ENCODE peak calls at places on chromosomes 12 and 14, in four cellular contexts. M is ELF-1, I is cardiac fibroblast, B is A549. Y is an unnamed sample.

GRCh38 chr12:114275937-114276785 is 129.8 kb downstream of the TBX5 start:
- DNase-seq in M (no peak), I (no peak), B (no peak), Y (no peak)

GRCh38 chr14:38125484-38125912 is 82.2 kb upstream of the SSTR1 start:
- DNase-seq in M (no peak), I (no peak), B (no peak), Y (no peak)

GRCh38 chr14:53516261-53516774 is 363.2 kb upstream of the DDHD1 start:
- DNase-seq in M (no peak), I (peak), B (no peak), Y (no peak)

GRCh38 chr12:25546318-25546717 is 6.8 kb downstream of the LMNTD1 start:
- DNase-seq in M (no peak), I (peak), B (no peak), Y (no peak)

GRCh38 chr14:85252011-85252410 is 277.9 kb upstream of the FLRT2 start:
- DNase-seq in M (no peak), I (peak), B (peak), Y (no peak)

GRCh38 chr12:30023186-30023585 is 239.4 kb upstream of the TMTC1 start:
- DNase-seq in M (no peak), I (no peak), B (no peak), Y (no peak)

GRCh38 chr12:79063258-79063657 is 198.7 kb downstream of the SYT1 start:
- DNase-seq in M (no peak), I (peak), B (no peak), Y (no peak)

GRCh38 chr12:116539361-116539771 is 19.8 kb upstream of the MAP1LC3B2 start:
- DNase-seq in M (peak), I (peak), B (peak), Y (no peak)

GRCh38 chr12:93122569-93123091 is 193.5 kb upstream of the EEA1 start:
- DNase-seq in M (no peak), I (no peak), B (no peak), Y (no peak)

GRCh38 chr14:90604356-90604755 is 207.5 kb downstream of the CALM1 start:
- DNase-seq in M (no peak), I (peak), B (no peak), Y (no peak)

GRCh38 chr12:106051853-106052531 is 86.8 kb downstream of the NUAK1 start:
- DNase-seq in M (no peak), I (no peak), B (no peak), Y (no peak)

GRCh38 chr14:69484444-69485113 is at the start of gene PLEKHD1:
- DNase-seq in M (peak), I (no peak), B (no peak), Y (no peak)

GRCh38 chr12:120936197-120936596 is 32.0 kb upstream of the SPPL3 start:
- DNase-seq in M (no peak), I (no peak), B (no peak), Y (no peak)

GRCh38 chr14:24670594-24670993 is 36.6 kb upstream of the GZMB start:
- DNase-seq in M (no peak), I (no peak), B (no peak), Y (no peak)

GRCh38 chr14:47935332-47935731 is 259.9 kb upstream of the MDGA2 start:
- DNase-seq in M (no peak), I (no peak), B (no peak), Y (no peak)

GRCh38 chr14:99822166-99822527 is 28.9 kb downstream of the EML1 start:
- DNase-seq in M (no peak), I (no peak), B (no peak), Y (no peak)

GRCh38 chr12:122969657-122970056 is 3.4 kb upstream of the ABCB9 start:
- DNase-seq in M (no peak), I (no peak), B (no peak), Y (no peak)

GRCh38 chr12:78797201-78797931 is 67.2 kb upstream of the SYT1 start:
- DNase-seq in M (no peak), I (no peak), B (no peak), Y (no peak)

GRCh38 chr12:88388566-88389269 is 191.6 kb downstream of the KITLG start:
- DNase-seq in M (no peak), I (peak), B (no peak), Y (no peak)

GRCh38 chr12:52284562-52285171 is 6.7 kb downstream of the KRT81 start:
- DNase-seq in M (no peak), I (no peak), B (peak), Y (no peak)

GRCh38 chr14:93712838-93713724 is 75.2 kb downstream of the PRIMA1 start:
- DNase-seq in M (no peak), I (no peak), B (no peak), Y (no peak)

GRCh38 chr14:72643317-72643801 is 250.5 kb downstream of the DPF3 start:
- DNase-seq in M (peak), I (peak), B (peak), Y (no peak)